ENCODE peak calls at places on chromosome 10, in eight cellular contexts. K is activated B cell treated with CpG ODN at 0.5 μM for 24 hours; N is T-helper 2 cell treated with Interferon-gamma antibody and Interleukin-4, amounts not matched to agents 5 μg/mL and 100 μg/mL, for 36 hours; M is dorsolateral prefrontal cortex; F is EL; D is activated T-helper 1 cell treated with anti-CD3 and anti-CD28 coated beads, Interleukin-12 subunit alpha, Interleukin-12 subunit beta, Interleukin-2, Interleukin-4 antibody, amounts not matched to agents 30 ng/mL and 10 ng/mL and 1 ng/mL, durations not matched to agents 14 hours and 24 hours and 36 hours; B is H4; L is SW 1271. T is an unnamed sample.

GRCh38 chr10:46050956-46051355 is 4.9 kb upstream of the MSMB start:
- DNase-seq in K (no peak), B (no peak), F (peak; percentile 33), M (no peak), N (no peak), L (no peak), D (no peak), T (no peak)

GRCh38 chr10:72913287-72913686 is 19.7 kb downstream of the OIT3 start:
- DNase-seq in N (no peak), L (no peak), F (no peak), M (no peak), D (no peak), B (no peak), K (no peak), T (no peak)

GRCh38 chr10:26437637-26438461 is at the start of gene APBB1IP:
- DNase-seq in F (peak; percentile 82), N (peak; percentile 50), L (no peak), D (peak; percentile 40), M (peak; percentile 4), B (no peak), K (peak; percentile 65), T (no peak)

GRCh38 chr10:124935946-124936345 is 6.0 kb upstream of the ZRANB1 start:
- DNase-seq in N (no peak), L (no peak), F (peak; percentile 33), M (no peak), K (no peak), D (no peak), B (no peak), T (no peak)

GRCh38 chr10:47403401-47404318 is 19.6 kb upstream of the ZNF488 start:
- DNase-seq in M (no peak), B (peak; percentile 20), L (no peak), D (no peak), K (no peak), F (peak; percentile 33), N (no peak), T (no peak)

GRCh38 chr10:79286318-79286951 is 60.8 kb upstream of the PPIF start:
- DNase-seq in B (no peak), L (no peak), F (peak; percentile 17), K (peak; percentile 81), M (peak; percentile 76), N (peak; percentile 83), D (peak; percentile 65), T (peak; percentile 96)

GRCh38 chr10:8049874-8050560 is 4.5 kb upstream of the GATA3 start:
- DNase-seq in F (no peak), N (no peak), K (no peak), L (no peak), D (no peak), M (no peak), B (no peak), T (no peak)

GRCh38 chr10:72764151-72764550 is 72.2 kb downstream of the MCU start:
- DNase-seq in M (no peak), B (peak; percentile 50), L (no peak), F (peak; percentile 84), K (no peak), D (no peak), N (no peak), T (no peak)

GRCh38 chr10:126423779-126424491 is 35.7 kb upstream of the ADAM12 start:
- DNase-seq in M (no peak), N (no peak), L (no peak), F (no peak), B (no peak), K (no peak), D (no peak), T (no peak)

GRCh38 chr10:3659518-3659917 is 125.5 kb downstream of the KLF6 start:
- DNase-seq in M (no peak), N (no peak), K (no peak), L (no peak), F (no peak), B (no peak), D (no peak), T (no peak)

GRCh38 chr10:117074621-117075020 is 63.4 kb downstream of the VAX1 start:
- DNase-seq in L (no peak), M (no peak), D (no peak), K (no peak), F (no peak), B (no peak), N (no peak), T (no peak)

GRCh38 chr10:114881916-114882315 is 56.1 kb upstream of the TRUB1 start:
- DNase-seq in B (no peak), D (no peak), N (no peak), M (no peak), F (no peak), K (no peak), L (no peak), T (no peak)

GRCh38 chr10:71361581-71361980 is 35.1 kb upstream of the CDH23 start:
- DNase-seq in M (no peak), L (no peak), K (no peak), B (no peak), D (no peak), F (no peak), N (no peak), T (no peak)

GRCh38 chr10:104099941-104100340 is 14.3 kb upstream of the COL17A1 start:
- DNase-seq in M (no peak), N (no peak), B (no peak), K (no peak), L (no peak), D (no peak), F (peak; percentile 11), T (no peak)

GRCh38 chr10:58384095-58384494 is 1.1 kb upstream of the TFAM start:
- DNase-seq in L (no peak), D (no peak), K (no peak), N (no peak), B (no peak), M (no peak), F (no peak), T (no peak)

GRCh38 chr10:11242443-11243386 is 225.0 kb downstream of the CELF2 start:
- DNase-seq in L (no peak), M (no peak), D (no peak), F (peak; percentile 24), K (peak; percentile 54), N (peak; percentile 34), B (peak; percentile 54), T (no peak)

GRCh38 chr10:89295597-89295996 is 6.2 kb upstream of the IFIT2 start:
- DNase-seq in B (peak; percentile 50), N (no peak), D (no peak), M (no peak), F (peak; percentile 45), K (no peak), L (no peak), T (no peak)

GRCh38 chr10:79378383-79378646 is 31.0 kb downstream of the PPIF start:
- DNase-seq in K (no peak), N (no peak), F (no peak), M (no peak), D (no peak), B (no peak), L (no peak), T (no peak)

GRCh38 chr10:28291881-28292297 is 11.0 kb downstream of the MPP7 start:
- DNase-seq in L (peak; percentile 23), K (no peak), N (peak; percentile 54), D (no peak), F (peak; percentile 84), M (no peak), B (peak; percentile 34), T (no peak)

GRCh38 chr10:27100800-27101347 is 580 bp upstream of the ANKRD26 start:
- DNase-seq in L (no peak), N (peak; percentile 22), F (no peak), M (peak; percentile 35), B (peak; percentile 1), K (no peak), D (peak; percentile 12), T (peak; percentile 1)

GRCh38 chr10:114681542-114681941 is 23.5 kb upstream of the ABLIM1 start:
- DNase-seq in D (no peak), N (no peak), K (no peak), L (no peak), M (no peak), F (peak; percentile 39), B (peak; percentile 65), T (no peak)